ENCODE peak calls at places on chromosomes 16 and 17, in five cellular contexts. O is CD4-positive, alpha-beta T cell; N is putamen; Q is GM12865; Z is germinal center. X is an unnamed sample.

GRCh38 chr17:7446669-7447068 is 1.8 kb downstream of the CHRNB1 start:
- DNase-seq in O (no peak), N (no peak), Q (no peak), Z (no peak), X (no peak)

GRCh38 chr17:42804918-42805367 is 6.3 kb downstream of the CNTD1 start:
- DNase-seq in O (no peak), N (no peak), Q (no peak), Z (no peak), X (no peak)

GRCh38 chr16:18948372-18949020 is 22.3 kb upstream of the SMG1 start:
- DNase-seq in O (no peak), N (no peak), Q (no peak), Z (no peak), X (no peak)

GRCh38 chr17:76631821-76632565 is 11.6 kb downstream of the ST6GALNAC1 start:
- DNase-seq in O (no peak), N (no peak), Q (no peak), Z (no peak), X (no peak)

GRCh38 chr16:1743376-1744337 is 27.7 kb downstream of the NME3 start:
- DNase-seq in O (no peak), N (no peak), Q (no peak), Z (no peak), X (no peak)

GRCh38 chr16:88078111-88078775 is 127.0 kb downstream of the BANP start:
- DNase-seq in O (no peak), N (peak), Q (no peak), Z (no peak), X (no peak)

GRCh38 chr17:17063546-17064122 is 21.4 kb downstream of the MPRIP start:
- DNase-seq in O (no peak), N (peak), Q (no peak), Z (no peak), X (no peak)

GRCh38 chr17:3890082-3890892 is 2.6 kb downstream of the CAMKK1 start:
- DNase-seq in O (no peak), N (no peak), Q (no peak), Z (no peak), X (peak)

GRCh38 chr16:57355898-57356414 is 2.6 kb upstream of the CCL22 start:
- DNase-seq in O (no peak), N (no peak), Q (no peak), Z (no peak), X (no peak)

GRCh38 chr17:73286863-73287296 is 24.9 kb downstream of the CDC42EP4 start:
- DNase-seq in O (no peak), N (no peak), Q (no peak), Z (no peak), X (no peak)

GRCh38 chr17:57135026-57135747 is 50.1 kb downstream of the AKAP1 start:
- DNase-seq in O (no peak), N (no peak), Q (no peak), Z (no peak), X (no peak)

GRCh38 chr17:5545051-5545987 is 39.0 kb downstream of the NLRP1 start:
- DNase-seq in O (no peak), N (no peak), Q (no peak), Z (no peak), X (no peak)

GRCh38 chr17:57294075-57294474 is 37.8 kb downstream of the MSI2 start:
- DNase-seq in O (no peak), N (no peak), Q (no peak), Z (no peak), X (no peak)

GRCh38 chr16:89925596-89926079 is 2.5 kb downstream of the TUBB3 start:
- DNase-seq in O (no peak), N (no peak), Q (no peak), Z (no peak), X (peak)

GRCh38 chr16:81626181-81626674 is 152.9 kb upstream of the PLCG2 start:
- DNase-seq in O (no peak), N (no peak), Q (peak), Z (no peak), X (no peak)

GRCh38 chr16:85652431-85653221 is 36.1 kb downstream of the GINS2 start:
- DNase-seq in O (no peak), N (peak), Q (no peak), Z (no peak), X (peak)

GRCh38 chr17:13337864-13338371 is 263.8 kb downstream of the HS3ST3A1 start:
- DNase-seq in O (no peak), N (no peak), Q (peak), Z (no peak), X (peak)

GRCh38 chr16:50282010-50282538 is 15.7 kb downstream of the ADCY7 start:
- DNase-seq in O (no peak), N (peak), Q (peak), Z (peak), X (peak)

GRCh38 chr17:62755139-62755851 is 52.8 kb downstream of the MARCHF10 start:
- DNase-seq in O (no peak), N (no peak), Q (no peak), Z (no peak), X (no peak)

GRCh38 chr17:43169561-43170139 is 1.4 kb upstream of the NBR1 start:
- DNase-seq in O (no peak), N (peak), Q (peak), Z (peak), X (peak)

GRCh38 chr17:43750154-43750553 is 8.4 kb downstream of the SOST start:
- DNase-seq in O (no peak), N (no peak), Q (no peak), Z (no peak), X (no peak)

GRCh38 chr17:81573794-81574642 is 21.9 kb upstream of the FAAP100 start:
- DNase-seq in O (no peak), N (no peak), Q (no peak), Z (no peak), X (no peak)

GRCh38 chr16:54287018-54287757 is 601 bp upstream of the IRX3 start:
- DNase-seq in O (no peak), N (no peak), Q (no peak), Z (no peak), X (no peak)

GRCh38 chr16:57169327-57169726 is 16.5 kb downstream of the PSME3IP1 start:
- DNase-seq in O (no peak), N (no peak), Q (no peak), Z (no peak), X (no peak)

X was measured in Karpas-422.